ENCODE peak calls at places on chromosome 18, in four cellular contexts. One of them, this sample, is unnamed.

GRCh38 chr18:69754108-69754507 is 193.6 kb downstream of the CD226 start:
- DNase-seq in SJSA1: no peak
- DNase-seq in CD8-positive, alpha-beta T cell: no peak
- DNase-seq in heart left ventricle: no peak
- DNase-seq in this sample: no peak

GRCh38 chr18:35143615-35144596 is 96.9 kb upstream of the ZNF397 start:
- DNase-seq in CD8-positive, alpha-beta T cell: no peak
- DNase-seq in heart left ventricle: peak; percentile 52
- DNase-seq in SJSA1: peak; percentile 52
- DNase-seq in this sample: peak; percentile 48

GRCh38 chr18:54020346-54020745 is 204.1 kb downstream of the MBD2 start:
- DNase-seq in SJSA1: no peak
- DNase-seq in CD8-positive, alpha-beta T cell: no peak
- DNase-seq in heart left ventricle: no peak
- DNase-seq in this sample: no peak

GRCh38 chr18:79439201-79440023 is 43.7 kb downstream of the NFATC1 start:
- DNase-seq in CD8-positive, alpha-beta T cell: no peak
- DNase-seq in heart left ventricle: no peak
- DNase-seq in SJSA1: no peak
- DNase-seq in this sample: peak; percentile 54

GRCh38 chr18:55779461-55779710 is 191.4 kb upstream of the TCF4 start:
- DNase-seq in SJSA1: no peak
- DNase-seq in heart left ventricle: peak; percentile 46
- DNase-seq in CD8-positive, alpha-beta T cell: no peak
- DNase-seq in this sample: no peak

GRCh38 chr18:55552498-55553189 is 35.3 kb downstream of the TCF4 start:
- DNase-seq in CD8-positive, alpha-beta T cell: no peak
- DNase-seq in SJSA1: no peak
- DNase-seq in heart left ventricle: no peak
- DNase-seq in this sample: no peak

GRCh38 chr18:33669589-33669988 is 91.6 kb downstream of the ASXL3 start:
- DNase-seq in heart left ventricle: no peak
- DNase-seq in CD8-positive, alpha-beta T cell: no peak
- DNase-seq in SJSA1: no peak
- DNase-seq in this sample: no peak

GRCh38 chr18:43671431-43671830 is 394.1 kb upstream of the SYT4 start:
- DNase-seq in heart left ventricle: no peak
- DNase-seq in CD8-positive, alpha-beta T cell: no peak
- DNase-seq in SJSA1: no peak
- DNase-seq in this sample: no peak

GRCh38 chr18:65938592-65939372 is 188.0 kb downstream of the CDH7 start:
- DNase-seq in SJSA1: no peak
- DNase-seq in CD8-positive, alpha-beta T cell: no peak
- DNase-seq in heart left ventricle: no peak
- DNase-seq in this sample: no peak

GRCh38 chr18:48931680-48932461 is 18.9 kb downstream of the SMAD7 start:
- DNase-seq in SJSA1: no peak
- DNase-seq in CD8-positive, alpha-beta T cell: no peak
- DNase-seq in heart left ventricle: no peak
- DNase-seq in this sample: no peak

GRCh38 chr18:6055711-6056110 is 160.4 kb upstream of the TMEM200C start:
- DNase-seq in SJSA1: peak; percentile 73
- DNase-seq in heart left ventricle: no peak
- DNase-seq in CD8-positive, alpha-beta T cell: no peak
- DNase-seq in this sample: no peak

GRCh38 chr18:79519751-79520472 is 124.2 kb downstream of the NFATC1 start:
- DNase-seq in CD8-positive, alpha-beta T cell: no peak
- DNase-seq in heart left ventricle: no peak
- DNase-seq in SJSA1: peak; percentile 40
- DNase-seq in this sample: no peak

GRCh38 chr18:44840053-44840826 is 159.6 kb downstream of the SETBP1 start:
- DNase-seq in CD8-positive, alpha-beta T cell: no peak
- DNase-seq in SJSA1: no peak
- DNase-seq in heart left ventricle: no peak
- DNase-seq in this sample: peak; percentile 52

GRCh38 chr18:50444539-50444938 is 69.7 kb downstream of the SKA1 start:
- DNase-seq in CD8-positive, alpha-beta T cell: no peak
- DNase-seq in heart left ventricle: no peak
- DNase-seq in SJSA1: no peak
- DNase-seq in this sample: no peak

GRCh38 chr18:11923454-11923853 is 15.3 kb upstream of the MPPE1 start:
- DNase-seq in CD8-positive, alpha-beta T cell: no peak
- DNase-seq in SJSA1: no peak
- DNase-seq in heart left ventricle: no peak
- DNase-seq in this sample: no peak

GRCh38 chr18:48947583-48947982 is 3.2 kb downstream of the SMAD7 start:
- DNase-seq in SJSA1: peak; percentile 53
- DNase-seq in heart left ventricle: peak; percentile 61
- DNase-seq in CD8-positive, alpha-beta T cell: no peak
- DNase-seq in this sample: no peak

GRCh38 chr18:48831802-48832201 is 119.0 kb downstream of the SMAD7 start:
- DNase-seq in SJSA1: peak; percentile 8
- DNase-seq in CD8-positive, alpha-beta T cell: no peak
- DNase-seq in heart left ventricle: no peak
- DNase-seq in this sample: no peak

GRCh38 chr18:22493255-22493654 is 75.5 kb upstream of the CTAGE1 start:
- DNase-seq in CD8-positive, alpha-beta T cell: no peak
- DNase-seq in heart left ventricle: no peak
- DNase-seq in SJSA1: no peak
- DNase-seq in this sample: no peak

GRCh38 chr18:79406708-79407107 is 11.0 kb downstream of the NFATC1 start:
- DNase-seq in CD8-positive, alpha-beta T cell: no peak
- DNase-seq in heart left ventricle: no peak
- DNase-seq in SJSA1: no peak
- DNase-seq in this sample: no peak

GRCh38 chr18:36078751-36079529 is 11.6 kb upstream of the RPRD1A start:
- DNase-seq in CD8-positive, alpha-beta T cell: no peak
- DNase-seq in heart left ventricle: no peak
- DNase-seq in SJSA1: no peak
- DNase-seq in this sample: no peak

GRCh38 chr18:2683055-2683454 is 27.5 kb downstream of the SMCHD1 start:
- DNase-seq in CD8-positive, alpha-beta T cell: no peak
- DNase-seq in heart left ventricle: no peak
- DNase-seq in SJSA1: no peak
- DNase-seq in this sample: no peak

GRCh38 chr18:55546873-55547704 is 40.9 kb downstream of the TCF4 start:
- DNase-seq in heart left ventricle: peak; percentile 31
- DNase-seq in CD8-positive, alpha-beta T cell: no peak
- DNase-seq in SJSA1: no peak
- DNase-seq in this sample: peak; percentile 38

GRCh38 chr18:36340232-36340631 is 42.7 kb downstream of the FHOD3 start:
- DNase-seq in CD8-positive, alpha-beta T cell: no peak
- DNase-seq in SJSA1: no peak
- DNase-seq in heart left ventricle: no peak
- DNase-seq in this sample: no peak

GRCh38 chr18:48915621-48916425 is 34.9 kb downstream of the SMAD7 start:
- DNase-seq in heart left ventricle: no peak
- DNase-seq in CD8-positive, alpha-beta T cell: no peak
- DNase-seq in SJSA1: no peak
- DNase-seq in this sample: no peak

GRCh38 chr18:74895686-74896085 is 298.0 kb downstream of the ZNF407 start:
- DNase-seq in CD8-positive, alpha-beta T cell: no peak
- DNase-seq in SJSA1: no peak
- DNase-seq in heart left ventricle: no peak
- DNase-seq in this sample: no peak

GRCh38 chr18:36468161-36468560 is 170.6 kb downstream of the FHOD3 start:
- DNase-seq in CD8-positive, alpha-beta T cell: no peak
- DNase-seq in SJSA1: no peak
- DNase-seq in heart left ventricle: peak; percentile 77
- DNase-seq in this sample: no peak

GRCh38 chr18:79193826-79194225 is 124.6 kb downstream of the ATP9B start:
- DNase-seq in CD8-positive, alpha-beta T cell: no peak
- DNase-seq in heart left ventricle: no peak
- DNase-seq in SJSA1: no peak
- DNase-seq in this sample: no peak

GRCh38 chr18:43265465-43265864 is 11.8 kb downstream of the SYT4 start:
- DNase-seq in CD8-positive, alpha-beta T cell: no peak
- DNase-seq in heart left ventricle: no peak
- DNase-seq in SJSA1: no peak
- DNase-seq in this sample: no peak

GRCh38 chr18:70758780-70759179 is 469.9 kb downstream of the SOCS6 start:
- DNase-seq in SJSA1: no peak
- DNase-seq in heart left ventricle: no peak
- DNase-seq in CD8-positive, alpha-beta T cell: no peak
- DNase-seq in this sample: no peak

GRCh38 chr18:3970929-3971328 is 484.2 kb downstream of the DLGAP1 start:
- DNase-seq in SJSA1: no peak
- DNase-seq in CD8-positive, alpha-beta T cell: no peak
- DNase-seq in heart left ventricle: no peak
- DNase-seq in this sample: no peak

GRCh38 chr18:57422313-57422872 is 12.8 kb upstream of the ONECUT2 start:
- DNase-seq in CD8-positive, alpha-beta T cell: no peak
- DNase-seq in SJSA1: no peak
- DNase-seq in heart left ventricle: no peak
- DNase-seq in this sample: no peak

GRCh38 chr18:8936646-8937045 is 165.9 kb upstream of the NDUFV2 start:
- DNase-seq in heart left ventricle: no peak
- DNase-seq in SJSA1: no peak
- DNase-seq in CD8-positive, alpha-beta T cell: no peak
- DNase-seq in this sample: no peak
- H3K4me1 ChIP-seq in heart left ventricle: no peaks in the 10 kb centered on the region
- H3K4me1 ChIP-seq in SJSA1: peaks cover 13% of the 10 kb centered on the region
- H3K4me1 ChIP-seq in CD8-positive, alpha-beta T cell: no peaks in the 10 kb centered on the region
- H3K4me1 ChIP-seq in this sample: no peaks in the 10 kb centered on the region

GRCh38 chr18:23688528-23688927 is 725 bp upstream of the LAMA3 start:
- DNase-seq in CD8-positive, alpha-beta T cell: no peak
- DNase-seq in heart left ventricle: no peak
- DNase-seq in SJSA1: no peak
- DNase-seq in this sample: no peak
- H3K4me3 ChIP-seq in CD8-positive, alpha-beta T cell: no peak overlapping the region
- H3K4me3 ChIP-seq in heart left ventricle: peak overlapping the region; percentile 70
- H3K4me3 ChIP-seq in SJSA1: no peak overlapping the region
- H3K4me3 ChIP-seq in this sample: no peak overlapping the region

GRCh38 chr18:76444436-76445105 is 50.5 kb downstream of the ZNF516 start:
- DNase-seq in SJSA1: no peak
- DNase-seq in heart left ventricle: peak; percentile 6
- DNase-seq in CD8-positive, alpha-beta T cell: no peak
- DNase-seq in this sample: no peak

GRCh38 chr18:76442413-76443171 is 52.5 kb downstream of the ZNF516 start:
- DNase-seq in CD8-positive, alpha-beta T cell: no peak
- DNase-seq in SJSA1: no peak
- DNase-seq in heart left ventricle: peak; percentile 13
- DNase-seq in this sample: no peak

GRCh38 chr18:76441002-76441667 is 53.9 kb downstream of the ZNF516 start:
- DNase-seq in SJSA1: no peak
- DNase-seq in CD8-positive, alpha-beta T cell: no peak
- DNase-seq in heart left ventricle: no peak
- DNase-seq in this sample: no peak

GRCh38 chr18:76443519-76444435 is 51.3 kb downstream of the ZNF516 start:
- DNase-seq in heart left ventricle: peak; percentile 14
- DNase-seq in CD8-positive, alpha-beta T cell: no peak
- DNase-seq in SJSA1: no peak
- DNase-seq in this sample: no peak

GRCh38 chr18:76441668-76442412 is 53.2 kb downstream of the ZNF516 start:
- DNase-seq in SJSA1: no peak
- DNase-seq in heart left ventricle: no peak
- DNase-seq in CD8-positive, alpha-beta T cell: no peak
- DNase-seq in this sample: no peak
- H3K4me1 ChIP-seq in SJSA1: peaks cover 34% of the 10 kb centered on the region
- H3K4me1 ChIP-seq in heart left ventricle: peaks cover 33% of the 10 kb centered on the region
- H3K4me1 ChIP-seq in CD8-positive, alpha-beta T cell: no peaks in the 10 kb centered on the region
- H3K4me1 ChIP-seq in this sample: peaks cover 16% of the 10 kb centered on the region

GRCh38 chr18:12991839-12992216 is 666 bp downstream of the CEP192 start:
- DNase-seq in SJSA1: no peak
- DNase-seq in CD8-positive, alpha-beta T cell: no peak
- DNase-seq in heart left ventricle: no peak
- DNase-seq in this sample: no peak

GRCh38 chr18:12989397-12990127 is 1.6 kb upstream of the CEP192 start:
- DNase-seq in CD8-positive, alpha-beta T cell: no peak
- DNase-seq in heart left ventricle: no peak
- DNase-seq in SJSA1: no peak
- DNase-seq in this sample: no peak

GRCh38 chr18:12990977-12991838 is at the start of gene CEP192:
- DNase-seq in SJSA1: peak; percentile 99
- DNase-seq in heart left ventricle: peak; percentile 98
- DNase-seq in CD8-positive, alpha-beta T cell: peak; percentile 94
- DNase-seq in this sample: peak; percentile 97

GRCh38 chr18:12990662-12990976 is 543 bp upstream of the CEP192 start:
- DNase-seq in SJSA1: no peak
- DNase-seq in heart left ventricle: no peak
- DNase-seq in CD8-positive, alpha-beta T cell: no peak
- DNase-seq in this sample: no peak

DNA sequence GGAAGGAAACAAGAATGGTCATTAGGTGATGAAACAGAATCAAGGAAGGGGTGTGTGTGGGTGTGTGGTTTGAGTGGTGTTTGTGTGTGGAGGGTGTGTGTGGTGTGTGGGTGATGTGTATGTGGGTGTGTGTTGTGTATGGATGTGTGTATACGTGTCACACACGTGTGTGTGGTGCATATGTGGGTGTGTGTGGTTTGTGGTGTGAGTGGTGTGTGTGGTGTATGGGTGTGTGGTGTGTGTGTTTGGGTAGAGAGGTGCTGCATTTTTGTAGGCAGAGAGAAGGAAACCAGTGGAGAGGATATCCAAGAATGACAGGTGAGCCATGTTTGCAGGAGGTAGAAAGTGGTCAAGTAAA is 1.1 kb upstream of the CEP192 start:
- DNase-seq in heart left ventricle: no peak
- DNase-seq in CD8-positive, alpha-beta T cell: no peak
- DNase-seq in SJSA1: no peak
- DNase-seq in this sample: no peak
- H3K4me3 ChIP-seq in heart left ventricle: no peak overlapping the region
- H3K4me3 ChIP-seq in CD8-positive, alpha-beta T cell: peak overlapping the region; percentile 79
- H3K4me3 ChIP-seq in SJSA1: no peak overlapping the region
- H3K4me3 ChIP-seq in this sample: peak overlapping the region; percentile 99

DNA sequence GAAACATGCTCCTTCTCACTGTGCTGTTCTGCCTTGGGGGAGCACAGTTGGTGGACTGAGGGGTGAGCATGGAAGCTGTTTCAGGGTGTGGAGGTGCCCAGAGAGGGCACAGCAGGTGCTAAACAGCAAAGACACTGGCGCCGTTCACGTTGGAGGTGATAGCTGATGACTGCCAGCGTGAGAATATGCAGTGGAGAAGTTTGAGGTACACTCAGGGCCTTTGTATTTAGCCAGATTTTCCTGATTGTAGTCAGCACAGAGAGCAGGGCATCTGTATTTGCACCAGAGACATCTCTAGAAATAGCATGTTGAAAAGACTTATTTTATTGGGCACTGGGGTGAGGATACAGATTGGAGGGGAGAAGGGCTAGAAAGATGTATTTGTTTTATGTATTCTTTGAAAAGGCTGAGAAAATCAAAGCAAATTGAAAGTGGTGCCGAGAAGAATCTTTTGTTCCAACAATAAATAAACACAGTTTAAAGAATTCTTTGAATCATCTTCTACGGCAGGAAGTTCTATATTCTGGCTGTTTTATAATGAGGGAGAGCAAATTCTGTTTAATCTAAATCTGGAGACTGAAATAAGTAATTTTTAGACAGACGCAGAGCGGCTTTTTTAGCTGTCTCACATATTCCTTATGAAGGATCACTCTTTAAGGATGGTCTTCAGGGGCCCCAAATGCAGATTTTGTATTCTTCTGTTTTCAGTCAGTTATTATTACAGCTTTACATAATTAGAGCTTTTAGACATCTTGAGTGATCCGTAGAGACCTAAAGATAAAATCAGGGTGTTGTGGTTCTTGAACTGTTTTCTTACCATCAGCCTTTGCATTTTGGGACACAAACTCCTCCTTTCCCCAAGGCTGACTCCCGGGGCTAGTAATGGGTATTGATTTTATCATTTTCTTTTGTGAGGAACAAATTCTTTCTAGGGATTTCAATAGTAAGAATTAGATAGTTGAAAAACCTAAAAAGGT is 7.1 kb downstream of the ZNF532 start:
- DNase-seq in heart left ventricle: no peak
- DNase-seq in CD8-positive, alpha-beta T cell: no peak
- DNase-seq in SJSA1: no peak
- DNase-seq in this sample: no peak
- H3K4me1 ChIP-seq in heart left ventricle: peaks cover 30% of the 10 kb centered on the region
- H3K4me1 ChIP-seq in CD8-positive, alpha-beta T cell: no peaks in the 10 kb centered on the region
- H3K4me1 ChIP-seq in SJSA1: peaks cover 50% of the 10 kb centered on the region
- H3K4me1 ChIP-seq in this sample: no peaks in the 10 kb centered on the region

This sample was measured in uterus.